ENCODE peak calls at places on chromosomes 5 and 9, in five cellular contexts. F is activated CD8-positive, alpha-beta memory T cell treated with anti-CD3 and anti-CD28 coated beads for 24 hours; L is kidney tubule cell; S is CD8-positive, alpha-beta memory T cell; K is SHP77 treated with DMSO at 0.1 percent for 48 hours. Z is an unnamed sample.

GRCh38 chr5:141654298-141654697 is 3.1 kb upstream of the FCHSD1 start:
- DNase-seq in F (no peak), L (peak; percentile 93), S (no peak), K (no peak), Z (no peak)

GRCh38 chr9:86749530-86750275 is 197.6 kb downstream of the GAS1 start:
- DNase-seq in F (no peak), L (peak; percentile 61), S (no peak), K (no peak), Z (no peak)

GRCh38 chr9:117334101-117334500 is 80.8 kb downstream of the ASTN2 start:
- DNase-seq in F (no peak), L (peak; percentile 5), S (no peak), K (no peak), Z (no peak)

GRCh38 chr5:79936644-79937216 is 54.3 kb downstream of the MTX3 start:
- DNase-seq in F (no peak), L (no peak), S (no peak), K (no peak), Z (no peak)

GRCh38 chr9:128245293-128246151 is 30.3 kb downstream of the GOLGA2 start:
- DNase-seq in F (no peak), L (no peak), S (no peak), K (no peak), Z (no peak)

GRCh38 chr5:73917433-73917832 is 291.4 kb downstream of the ARHGEF28 start:
- DNase-seq in F (no peak), L (peak; percentile 45), S (no peak), K (no peak), Z (no peak)

GRCh38 chr5:128498844-128499455 is 39.1 kb downstream of the FBN2 start:
- DNase-seq in F (no peak), L (peak; percentile 61), S (no peak), K (no peak), Z (peak; percentile 7)

GRCh38 chr5:151815051-151815450 is 43.3 kb downstream of the G3BP1 start:
- DNase-seq in F (no peak), L (no peak), S (no peak), K (no peak), Z (no peak)

GRCh38 chr9:137785704-137786161 is 91.8 kb upstream of the CACNA1B start:
- DNase-seq in F (no peak), L (no peak), S (no peak), K (peak; percentile 29), Z (no peak)

GRCh38 chr5:126484248-126484647 is 61.0 kb downstream of the GRAMD2B start:
- DNase-seq in F (no peak), L (no peak), S (no peak), K (no peak), Z (no peak)

GRCh38 chr9:115132648-115133047 is 14.7 kb upstream of the TNC start:
- DNase-seq in F (no peak), L (peak; percentile 84), S (no peak), K (no peak), Z (no peak)

GRCh38 chr5:8184455-8185063 is 315.6 kb downstream of the MTRR start:
- DNase-seq in F (no peak), L (peak; percentile 42), S (no peak), K (peak; percentile 33), Z (peak; percentile 55)

GRCh38 chr9:136807281-136808074 is at the start of gene RABL6:
- DNase-seq in F (peak; percentile 92), L (peak; percentile 83), S (peak; percentile 86), K (no peak), Z (peak; percentile 70)

GRCh38 chr5:85576666-85577065 is 1041.1 kb upstream of the COX7C start:
- DNase-seq in F (no peak), L (peak; percentile 10), S (no peak), K (no peak), Z (no peak)

GRCh38 chr5:169071-169727 is 22.1 kb upstream of the LRRC14B start:
- DNase-seq in F (no peak), L (no peak), S (no peak), K (no peak), Z (no peak)

GRCh38 chr9:97327562-97327961 is 20.1 kb downstream of the CCDC180 start:
- DNase-seq in F (no peak), L (no peak), S (no peak), K (no peak), Z (no peak)

GRCh38 chr9:91071185-91071990 is 269.8 kb downstream of the SYK start:
- DNase-seq in F (peak; percentile 76), L (peak; percentile 88), S (no peak), K (peak; percentile 35), Z (no peak)

GRCh38 chr5:4862500-4862899 is 277.6 kb upstream of the ADAMTS16 start:
- DNase-seq in F (no peak), L (peak; percentile 64), S (no peak), K (peak; percentile 57), Z (peak; percentile 18)

GRCh38 chr9:114763220-114763619 is 42.6 kb downstream of the TNFSF15 start:
- DNase-seq in F (no peak), L (no peak), S (no peak), K (no peak), Z (no peak)

GRCh38 chr5:96896285-96896711 is 20.0 kb downstream of the ERAP2 start:
- DNase-seq in F (no peak), L (no peak), S (no peak), K (no peak), Z (no peak)

GRCh38 chr9:63816742-63817621 is 1468.0 kb downstream of the FOXD4L5 start:
- DNase-seq in F (peak; percentile 89), L (peak; percentile 91), S (peak; percentile 85), K (no peak), Z (no peak)

GRCh38 chr5:90967851-90968250 is 409.3 kb downstream of the ADGRV1 start:
- DNase-seq in F (no peak), L (no peak), S (no peak), K (no peak), Z (no peak)

Z was measured in NCI-H1436.